ENCODE peak calls at places on chromosome X, in eight cellular contexts. U is esophagus squamous epithelium, N is body of pancreas, Z is uterus, G is upper lobe of left lung, T is adrenal gland, L is tibial nerve, O is ovary. H is an unnamed sample.

GRCh38 chrX:119488749-119489148 is 20.5 kb downstream of the SLC25A5 start:
- DNase-seq in U (no peak), N (peak; percentile 70), Z (peak; percentile 28), G (no peak), T (peak; percentile 70), L (peak; percentile 72), O (peak; percentile 40), H (peak; percentile 75)

GRCh38 chrX:50971390-50971789 is 60.9 kb downstream of the BMP15 start:
- DNase-seq in U (no peak), N (no peak), Z (no peak), G (no peak), T (peak; percentile 16), L (no peak), O (no peak), H (no peak)

GRCh38 chrX:65652098-65652497 is 15.4 kb upstream of the MSN start:
- DNase-seq in U (no peak), N (no peak), Z (no peak), G (no peak), T (no peak), L (no peak), O (no peak), H (no peak)

GRCh38 chrX:3576886-3577516 is 136.4 kb downstream of the PRKX start:
- DNase-seq in U (no peak), N (no peak), Z (no peak), G (no peak), T (no peak), L (no peak), O (no peak), H (no peak)

GRCh38 chrX:112668476-112669404 is 11.0 kb downstream of the LHFPL1 start:
- DNase-seq in U (no peak), N (no peak), Z (no peak), G (no peak), T (no peak), L (no peak), O (no peak), H (no peak)

GRCh38 chrX:49165901-49166881 is 3.6 kb downstream of the MAGIX start:
- DNase-seq in U (peak; percentile 37), N (peak; percentile 61), Z (peak; percentile 52), G (peak; percentile 89), T (peak; percentile 91), L (peak; percentile 48), O (peak; percentile 85), H (peak; percentile 66)

GRCh38 chrX:82711432-82711831 is 796.7 kb upstream of the POU3F4 start:
- DNase-seq in U (no peak), N (no peak), Z (no peak), G (no peak), T (no peak), L (no peak), O (no peak), H (no peak)

GRCh38 chrX:118698516-118699247 is 28.7 kb upstream of the IL13RA1 start:
- DNase-seq in U (no peak), N (no peak), Z (no peak), G (no peak), T (no peak), L (no peak), O (no peak), H (no peak)

DNA sequence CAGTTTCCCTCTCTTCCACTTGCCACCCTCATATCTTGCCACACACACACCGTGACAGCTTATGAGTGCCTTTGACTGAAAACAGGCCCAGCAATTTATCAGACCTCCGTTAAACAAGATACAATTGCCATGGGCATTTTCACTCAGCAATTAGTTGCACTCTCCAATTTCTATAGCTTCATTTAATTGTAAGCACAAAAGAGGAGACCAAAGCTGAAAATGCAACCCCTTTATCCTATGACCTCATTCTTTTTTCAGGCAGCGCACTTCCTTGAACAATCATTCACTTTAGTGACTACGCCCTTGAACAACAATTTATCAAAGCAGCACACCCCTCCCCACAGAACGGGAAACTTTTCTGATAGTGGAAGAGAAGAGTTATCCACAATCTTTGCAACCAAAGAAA is 4.1 kb downstream of the POF1B start:
- DNase-seq in U (no peak), N (peak; percentile 11), Z (no peak), G (no peak), T (no peak), L (no peak), O (no peak), H (no peak)
- TF ChIP-seq POLR2A in U (no peak), N (no peak), Z (no peak), G (no peak), T (no peak), L (no peak), O (no peak), H (no peak)

GRCh38 chrX:40155617-40156471 is 58.1 kb upstream of the BCOR start:
- DNase-seq in U (no peak), N (no peak), Z (peak; percentile 42), G (peak; percentile 69), T (no peak), L (no peak), O (peak; percentile 63), H (no peak)

GRCh38 chrX:40156472-40157227 is 58.9 kb upstream of the BCOR start:
- DNase-seq in U (no peak), N (no peak), Z (no peak), G (peak; percentile 53), T (no peak), L (no peak), O (peak; percentile 47), H (no peak)

GRCh38 chrX:40153335-40154221 is 55.8 kb upstream of the BCOR start:
- DNase-seq in U (peak; percentile 3), N (peak; percentile 62), Z (peak; percentile 58), G (peak; percentile 90), T (peak; percentile 61), L (no peak), O (peak; percentile 74), H (peak; percentile 54)

GRCh38 chrX:40154229-40154852 is 56.6 kb upstream of the BCOR start:
- DNase-seq in U (no peak), N (no peak), Z (peak; percentile 39), G (peak; percentile 38), T (peak; percentile 63), L (no peak), O (peak; percentile 60), H (no peak)

DNA sequence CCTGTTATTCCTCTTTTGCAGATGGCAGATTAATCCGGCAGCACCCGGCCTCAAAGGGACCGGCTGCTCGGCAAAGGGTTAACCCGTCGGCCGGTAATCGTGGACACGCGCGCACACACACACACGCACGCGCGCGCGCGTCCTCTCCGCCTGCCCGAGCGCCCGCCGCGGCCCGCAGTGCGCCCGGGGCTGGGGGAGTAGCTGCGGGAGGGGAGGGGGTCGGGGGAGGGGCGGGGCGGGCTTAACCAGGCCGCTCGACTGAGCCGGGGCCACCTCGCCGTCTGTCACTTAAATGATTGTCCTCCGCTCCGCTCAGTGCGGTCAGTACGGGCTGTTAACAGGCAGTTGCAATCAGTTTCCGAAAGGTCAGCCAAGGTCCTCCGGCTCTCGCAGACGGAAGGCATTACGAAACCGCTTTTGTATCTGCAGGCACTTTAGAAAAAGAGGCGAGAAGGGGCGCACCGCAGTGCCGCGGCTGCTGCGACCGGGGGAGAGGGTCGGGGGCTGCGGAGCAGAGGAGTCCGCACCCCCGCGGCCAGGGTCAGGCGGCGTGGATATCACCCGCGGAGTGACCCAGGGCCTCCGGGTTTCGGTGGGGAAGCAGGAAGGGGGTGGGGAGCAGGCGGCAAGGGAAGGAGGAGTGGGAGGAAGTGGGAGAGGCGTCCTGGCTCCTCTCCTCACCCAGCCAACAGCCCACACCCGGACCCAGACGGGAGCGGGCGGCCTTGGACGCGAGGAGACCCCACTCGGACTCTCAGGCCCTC is 57.3 kb upstream of the BCOR start:
- DNase-seq in U (no peak), N (peak; percentile 69), Z (peak; percentile 76), G (peak; percentile 85), T (peak; percentile 89), L (peak; percentile 80), O (peak; percentile 79), H (peak; percentile 81)
- H3K27ac ChIP-seq in U (peak overlapping the region; percentile 78), N (peak overlapping the region; percentile 74), Z (peak overlapping the region; percentile 80), G (peak overlapping the region; percentile 63), T (peak overlapping the region; percentile 85), L (peak overlapping the region; percentile 70), O (peak overlapping the region; percentile 86), H (peak overlapping the region; percentile 87)

GRCh38 chrX:10052906-10053625 is 85.9 kb downstream of the CLDN34 start:
- DNase-seq in U (no peak), N (peak; percentile 28), Z (no peak), G (no peak), T (peak; percentile 31), L (no peak), O (no peak), H (no peak)

GRCh38 chrX:10051866-10052265 is 84.7 kb downstream of the CLDN34 start:
- DNase-seq in U (no peak), N (no peak), Z (no peak), G (no peak), T (no peak), L (no peak), O (no peak), H (no peak)

GRCh38 chrX:10050481-10050880 is 83.3 kb downstream of the CLDN34 start:
- DNase-seq in U (no peak), N (no peak), Z (no peak), G (no peak), T (no peak), L (no peak), O (no peak), H (peak; percentile 33)

GRCh38 chrX:10055430-10055829 is 88.3 kb downstream of the CLDN34 start:
- DNase-seq in U (no peak), N (no peak), Z (no peak), G (no peak), T (no peak), L (no peak), O (no peak), H (no peak)

DNA sequence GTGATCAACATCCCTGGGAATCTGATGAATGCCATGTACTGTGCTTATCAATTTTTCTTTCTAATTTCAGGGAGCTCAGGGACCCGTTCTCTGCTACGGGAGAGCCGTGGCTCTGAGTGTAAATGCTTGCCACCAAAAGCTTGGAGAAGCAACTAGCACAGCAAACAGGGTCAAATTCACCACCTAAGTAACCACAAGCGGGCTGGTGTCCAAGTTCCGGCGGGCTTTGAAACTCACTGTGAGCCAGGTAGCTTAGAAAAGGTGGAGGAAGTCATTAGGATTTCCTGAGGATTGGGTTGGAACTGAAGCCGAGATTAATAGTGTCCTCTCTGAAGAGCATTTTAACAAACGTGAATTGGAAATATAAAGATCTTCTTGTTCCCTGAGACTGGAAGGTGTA is 87.2 kb downstream of the CLDN34 start:
- DNase-seq in U (no peak), N (no peak), Z (no peak), G (no peak), T (no peak), L (no peak), O (no peak), H (peak; percentile 75)
- H3K9me3 ChIP-seq in U (no peaks in the 10 kb centered on the region), N (no peaks in the 10 kb centered on the region), Z (no peaks in the 10 kb centered on the region), G (no peaks in the 10 kb centered on the region), T (no peaks in the 10 kb centered on the region), L (no peaks in the 10 kb centered on the region), O (no peaks in the 10 kb centered on the region), H (peaks cover 10% of the 10 kb centered on the region)

GRCh38 chrX:40175416-40176255 is 77.9 kb upstream of the BCOR start:
- DNase-seq in U (peak; percentile 40), N (peak; percentile 61), Z (peak; percentile 66), G (peak; percentile 92), T (peak; percentile 81), L (peak; percentile 63), O (peak; percentile 76), H (peak; percentile 65)

GRCh38 chrX:40172169-40172979 is 74.6 kb upstream of the BCOR start:
- DNase-seq in U (no peak), N (peak; percentile 58), Z (peak; percentile 61), G (peak; percentile 93), T (no peak), L (peak; percentile 62), O (peak; percentile 83), H (peak; percentile 72)

GRCh38 chrX:40172980-40173661 is 75.4 kb upstream of the BCOR start:
- DNase-seq in U (no peak), N (no peak), Z (no peak), G (no peak), T (no peak), L (no peak), O (no peak), H (no peak)

GRCh38 chrX:40174594-40175415 is 77.0 kb upstream of the BCOR start:
- DNase-seq in U (no peak), N (peak; percentile 52), Z (peak; percentile 56), G (peak; percentile 92), T (peak; percentile 56), L (no peak), O (peak; percentile 74), H (peak; percentile 51)

GRCh38 chrX:40173662-40174593 is 76.2 kb upstream of the BCOR start:
- DNase-seq in U (peak; percentile 15), N (peak; percentile 47), Z (peak; percentile 37), G (peak; percentile 62), T (peak; percentile 73), L (no peak), O (peak; percentile 71), H (peak; percentile 86)
- TF ChIP-seq POLR2A in U (no peak), N (peak; percentile 11), Z (no peak), G (no peak), T (peak; percentile 48), L (no peak), O (no peak), H (no peak)